ENCODE peak calls at places on chromosomes 6 and 20, in four cellular contexts. Q, Z, S and T are unnamed samples.

GRCh38 chr20:34475979-34476736 is 40.1 kb upstream of the DYNLRB1 start:
- DNase-seq in Q (peak; percentile 87), Z (no peak), S (no peak), T (no peak)

GRCh38 chr20:53387983-53388675 is 205.5 kb downstream of the ZNF217 start:
- DNase-seq in S (no peak), Q (no peak), Z (peak; percentile 56), T (no peak)

GRCh38 chr6:109336221-109336955 is 45.9 kb downstream of the CD164 start:
- DNase-seq in Q (no peak), Z (no peak), S (peak; percentile 31), T (no peak)

GRCh38 chr6:144063246-144063743 is 32.1 kb downstream of the SF3B5 start:
- DNase-seq in S (no peak), Q (no peak), Z (no peak), T (no peak)

GRCh38 chr20:19973920-19974620 is 43.1 kb upstream of the NAA20 start:
- DNase-seq in Q (no peak), S (peak; percentile 79), Z (no peak), T (peak; percentile 74)

GRCh38 chr20:19974621-19975435 is 42.3 kb upstream of the NAA20 start:
- DNase-seq in Z (no peak), S (peak; percentile 91), Q (peak; percentile 88), T (peak; percentile 94)

GRCh38 chr20:60718743-60719142 is 533.3 kb upstream of the CDH4 start:
- DNase-seq in S (no peak), Z (no peak), Q (no peak), T (no peak)

GRCh38 chr20:31684153-31685003 is 38.3 kb downstream of the BCL2L1 start:
- DNase-seq in S (no peak), Q (peak; percentile 53), Z (no peak), T (no peak)

GRCh38 chr6:46541556-46541955 is 50.3 kb upstream of the RCAN2 start:
- DNase-seq in Z (no peak), Q (no peak), S (no peak), T (no peak)

GRCh38 chr20:57573893-57574292 is 13.0 kb downstream of the PCK1 start:
- DNase-seq in S (no peak), Q (peak; percentile 14), Z (no peak), T (no peak)

GRCh38 chr20:4136078-4136966 is 121.0 kb upstream of the RNF24 start:
- DNase-seq in Z (no peak), Q (no peak), S (no peak), T (no peak)

DNA sequence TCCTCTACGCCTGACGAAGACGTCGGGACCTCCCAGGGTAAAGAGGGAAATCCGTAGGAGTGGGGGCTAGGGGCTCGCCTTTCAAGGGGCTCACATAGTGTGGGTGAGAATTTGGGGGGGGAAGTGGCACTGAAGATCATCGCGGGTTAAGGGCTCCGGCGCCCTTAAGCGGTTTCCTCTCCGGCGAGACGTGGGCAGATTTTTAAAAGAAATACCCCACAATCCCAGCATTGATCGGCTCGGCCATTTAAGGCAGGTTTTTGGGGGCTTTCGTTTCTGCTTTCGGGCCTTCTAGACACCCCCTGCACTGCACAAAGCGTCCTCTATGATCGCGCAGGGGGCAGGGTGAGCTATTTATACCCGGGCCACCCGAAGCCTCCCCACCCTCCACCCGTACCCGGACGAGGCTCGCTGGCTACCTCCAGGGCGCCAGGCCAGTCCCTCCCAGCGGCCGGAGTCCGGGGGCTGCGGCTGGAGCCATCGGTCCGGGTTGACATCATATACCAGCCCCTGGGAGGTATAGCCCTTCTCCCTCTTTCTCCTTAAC is 1.2 kb downstream of the NKX2-2 start:
- DNase-seq in Q (no peak), S (no peak), Z (no peak), T (no peak)
- H3K4me1 ChIP-seq in Q (peaks cover 44% of the 10 kb centered on the region), S (peaks cover 15% of the 10 kb centered on the region), Z (peaks cover 45% of the 10 kb centered on the region), T (peaks cover 6% of the 10 kb centered on the region)

GRCh38 chr6:44659676-44660170 is 272.2 kb downstream of the CDC5L start:
- DNase-seq in S (no peak), Z (no peak), Q (no peak), T (no peak)

GRCh38 chr6:44662461-44663121 is 275.1 kb downstream of the CDC5L start:
- DNase-seq in Q (no peak), Z (no peak), S (no peak), T (peak; percentile 97)

GRCh38 chr6:44661631-44662030 is 274.1 kb downstream of the CDC5L start:
- DNase-seq in S (no peak), Z (no peak), Q (no peak), T (no peak)

GRCh38 chr6:44660561-44661220 is 273.2 kb downstream of the CDC5L start:
- DNase-seq in Q (no peak), S (no peak), Z (no peak), T (peak; percentile 95)

DNA sequence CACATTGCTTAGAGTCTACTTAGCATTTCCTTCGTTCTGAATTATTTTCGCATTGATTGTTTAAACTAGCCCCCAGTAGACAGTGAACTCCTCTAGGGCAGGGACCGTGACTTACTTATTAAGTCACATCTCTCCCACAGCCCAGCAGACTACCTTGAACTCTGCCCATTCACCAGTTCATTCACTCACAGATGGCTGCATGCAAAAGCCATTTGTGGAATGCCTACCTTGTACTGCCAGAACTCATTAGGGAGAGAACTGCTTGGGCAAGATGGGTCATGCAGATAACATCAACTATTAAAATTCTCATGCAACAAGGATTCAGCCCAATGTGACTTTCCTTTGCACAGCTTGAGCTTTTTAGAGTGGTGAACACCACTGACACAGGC is 273.7 kb downstream of the CDC5L start:
- DNase-seq in Q (no peak), Z (no peak), S (peak; percentile 86), T (peak; percentile 93)
- H3K4me1 ChIP-seq in Q (no peaks in the 10 kb centered on the region), Z (no peaks in the 10 kb centered on the region), S (peaks cover 31% of the 10 kb centered on the region), T (peaks cover 43% of the 10 kb centered on the region)

DNA sequence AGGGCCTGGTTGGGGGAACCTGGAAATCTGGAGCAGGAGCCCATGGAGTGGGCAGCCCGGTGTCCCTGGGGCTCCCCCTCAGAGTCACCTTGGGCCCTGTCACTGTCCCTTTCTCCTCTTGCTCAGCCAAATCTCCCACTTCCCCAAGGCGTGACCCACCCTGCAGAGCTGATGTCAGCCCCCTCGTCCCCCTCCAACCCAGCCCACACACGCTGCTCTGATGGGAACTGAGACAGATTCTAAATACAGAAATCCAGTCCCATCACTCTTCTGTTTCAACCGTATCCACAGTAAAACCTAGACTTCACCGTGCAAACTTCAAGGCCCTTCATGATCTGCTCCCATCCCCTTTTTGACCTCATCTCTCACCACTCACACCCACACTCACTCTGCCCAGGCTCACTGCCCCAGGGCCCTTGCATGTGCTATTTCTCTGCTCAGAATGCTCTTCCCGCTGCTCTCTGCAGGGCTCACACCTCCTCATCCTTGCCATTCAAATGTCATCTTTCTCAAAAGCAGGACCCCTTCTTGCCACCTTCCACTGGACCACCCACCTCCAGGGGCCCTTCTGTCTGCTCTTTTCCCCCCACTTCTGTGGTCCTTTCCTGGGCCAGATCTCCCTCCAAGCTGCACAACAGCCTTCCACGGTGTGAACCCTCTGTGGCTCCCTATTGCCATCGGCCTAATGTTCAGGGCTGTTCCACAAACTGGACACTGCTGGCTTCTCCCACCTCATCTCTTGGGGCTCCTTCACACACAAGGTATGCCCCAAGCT is 16.6 kb downstream of the TGM2 start:
- DNase-seq in S (no peak), Z (no peak), Q (no peak), T (no peak)
- H3K4me1 ChIP-seq in S (peaks cover 16% of the 10 kb centered on the region), Z (no peaks in the 10 kb centered on the region), Q (peaks cover 29% of the 10 kb centered on the region), T (peaks cover 37% of the 10 kb centered on the region)

DNA sequence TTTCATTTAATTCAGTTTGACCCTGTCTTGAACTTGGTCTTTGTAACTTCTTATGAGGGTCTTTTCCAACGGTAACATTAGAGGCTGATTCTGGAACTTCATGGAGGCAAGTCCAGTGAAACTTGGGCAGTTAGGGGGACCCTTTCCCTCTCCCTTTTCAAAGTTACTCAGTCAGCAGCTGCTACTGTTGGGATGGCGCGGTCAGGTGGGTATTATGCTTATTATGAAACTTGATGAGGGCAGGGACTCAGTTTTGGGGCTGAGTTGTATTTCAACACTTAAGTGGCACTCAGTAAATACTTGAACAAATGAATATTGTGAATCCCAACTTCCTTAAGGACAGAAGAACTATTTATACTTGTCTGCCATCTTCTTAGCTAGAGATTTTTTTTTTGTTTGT is 20.8 kb downstream of the TOP1 start:
- DNase-seq in Z (no peak), S (no peak), Q (no peak), T (no peak)
- H3K4me1 ChIP-seq in Z (peaks cover 70% of the 10 kb centered on the region), S (peaks cover 48% of the 10 kb centered on the region), Q (peaks cover 51% of the 10 kb centered on the region), T (peaks cover 31% of the 10 kb centered on the region)

DNA sequence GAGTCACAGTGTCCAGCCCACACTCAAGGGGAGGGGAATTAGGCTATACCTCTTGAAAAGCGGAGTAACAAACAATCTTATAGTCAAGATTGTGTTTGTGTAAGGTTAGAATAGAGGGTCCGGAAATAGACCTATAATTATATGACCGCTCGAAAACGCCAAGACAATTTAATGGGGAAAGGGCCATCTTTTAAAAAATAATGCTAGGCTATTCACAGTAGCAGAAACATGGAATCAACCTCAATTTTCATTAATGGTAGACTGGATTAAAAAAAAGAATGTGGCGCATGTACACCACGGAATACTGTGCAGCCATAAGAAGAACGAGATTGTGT is 30.0 kb downstream of the TOP1 start:
- DNase-seq in Q (no peak), Z (no peak), S (no peak), T (no peak)
- H3K4me1 ChIP-seq in Q (peaks cover 26% of the 10 kb centered on the region), Z (peaks cover 15% of the 10 kb centered on the region), S (peaks cover 14% of the 10 kb centered on the region), T (peaks cover 16% of the 10 kb centered on the region)

DNA sequence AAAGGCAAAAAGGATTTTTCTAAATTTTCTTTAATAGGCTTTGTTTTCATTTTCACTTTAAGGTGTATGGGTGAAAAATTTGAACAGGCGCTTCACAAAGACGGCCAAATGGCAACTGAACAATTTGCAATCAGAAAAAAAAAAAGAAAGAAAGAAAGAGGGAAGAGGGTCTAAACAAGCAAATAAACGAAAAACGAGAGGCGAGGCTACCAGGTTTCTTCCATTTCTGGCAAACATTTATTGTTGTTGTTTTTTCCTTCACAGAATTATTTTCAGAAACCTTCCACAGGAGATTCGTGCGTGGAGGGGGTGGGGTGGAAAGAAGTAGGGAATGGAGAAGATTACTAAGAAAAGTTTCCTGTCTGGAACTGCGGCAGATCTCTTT is 24.3 kb downstream of the POM121L2 start:
- DNase-seq in Q (no peak), Z (no peak), S (no peak), T (no peak)
- H3K4me1 ChIP-seq in Q (no peaks in the 10 kb centered on the region), Z (no peaks in the 10 kb centered on the region), S (peaks cover 3% of the 10 kb centered on the region), T (peaks cover 7% of the 10 kb centered on the region)

GRCh38 chr6:37862992-37863391 is 43.5 kb downstream of the ZFAND3 start:
- DNase-seq in S (peak; percentile 72), Q (no peak), Z (no peak), T (peak; percentile 70)

GRCh38 chr6:37867756-37868446 is 48.4 kb downstream of the ZFAND3 start:
- DNase-seq in Z (no peak), S (no peak), Q (no peak), T (no peak)

GRCh38 chr6:37864250-37864649 is 44.7 kb downstream of the ZFAND3 start:
- DNase-seq in S (no peak), Q (no peak), Z (no peak), T (no peak)

GRCh38 chr6:37866590-37867507 is 47.3 kb downstream of the ZFAND3 start:
- DNase-seq in Z (no peak), Q (no peak), S (no peak), T (no peak)

GRCh38 chr6:37865534-37865933 is 46.0 kb downstream of the ZFAND3 start:
- DNase-seq in Q (no peak), S (no peak), Z (no peak), T (no peak)
- H3K4me1 ChIP-seq in Q (peaks cover 35% of the 10 kb centered on the region), S (peaks cover 38% of the 10 kb centered on the region), Z (peaks cover 42% of the 10 kb centered on the region), T (peaks cover 36% of the 10 kb centered on the region)

GRCh38 chr20:35976012-35976411 is 7.6 kb downstream of the CNBD2 start:
- DNase-seq in Z (no peak), S (no peak), Q (no peak), T (no peak)
- H3K4me1 ChIP-seq in Z (no peaks in the 10 kb centered on the region), S (no peaks in the 10 kb centered on the region), Q (no peaks in the 10 kb centered on the region), T (no peaks in the 10 kb centered on the region)